ENCODE peak calls at places on chromosomes 12 and 14, in eight cellular contexts. U is GM06990; M is mammary epithelial cell; B is psoas muscle; G is effector memory CD4-positive, alpha-beta T cell; N is heart right ventricle; O is esophagus squamous epithelium; W is colonic mucosa. H is an unnamed sample. For H3K27me3 and H3K36me3, the result is how much of the 10 kb centered on the place peaks cover.

GRCh38 chr12:124442281-124442680 is 125.1 kb downstream of the NCOR2 start:
- DNase-seq in O (no peak), N (no peak), B (no peak), M (no peak), U (no peak), G (no peak), W (no peak), H (no peak)

GRCh38 chr12:113207621-113208040 is 13.6 kb upstream of the TPCN1 start:
- DNase-seq in U (peak), G (no peak), O (no peak), M (no peak), N (no peak), W (no peak), B (no peak), H (no peak)

GRCh38 chr14:73295198-73295796 is 58.0 kb downstream of the PAPLN start:
- DNase-seq in O (no peak), U (no peak), M (peak), B (no peak), N (peak), W (no peak), G (no peak), H (no peak)

GRCh38 chr12:88571543-88571942 is 8.7 kb downstream of the KITLG start:
- DNase-seq in B (no peak), O (no peak), G (no peak), M (no peak), U (no peak), N (no peak), W (no peak), H (peak)

GRCh38 chr14:99508896-99509629 is 27.9 kb downstream of the CCNK start:
- DNase-seq in W (peak), M (peak), N (no peak), B (peak), O (no peak), G (no peak), U (no peak), H (no peak)

GRCh38 chr12:64621257-64621942 is 11.1 kb downstream of the RASSF3 start:
- DNase-seq in O (no peak), W (no peak), U (peak), G (no peak), M (peak), N (no peak), B (no peak), H (no peak)

GRCh38 chr14:44640416-44640815 is 133.3 kb upstream of the FSCB start:
- DNase-seq in U (no peak), O (no peak), B (no peak), N (no peak), G (no peak), W (no peak), M (no peak), H (no peak)

GRCh38 chr12:119804011-119804641 is 73.0 kb downstream of the CIT start:
- DNase-seq in W (no peak), O (peak), M (peak), B (peak), U (peak), N (peak), G (no peak), H (peak)

GRCh38 chr12:49200882-49201594 is 12.2 kb upstream of the TUBA1A start:
- DNase-seq in O (no peak), G (no peak), N (no peak), U (peak), W (no peak), M (peak), B (no peak), H (no peak)

GRCh38 chr14:103356151-103356766 is 22.2 kb downstream of the EIF5 start:
- DNase-seq in M (no peak), N (no peak), O (no peak), B (no peak), G (no peak), U (no peak), W (no peak), H (no peak)

GRCh38 chr14:101122114-101122854 is 218.8 kb upstream of the RTL1 start:
- DNase-seq in N (no peak), G (no peak), U (no peak), M (no peak), W (no peak), O (no peak), B (peak), H (no peak)

GRCh38 chr14:35398095-35398584 is 6.4 kb downstream of the NFKBIA start:
- DNase-seq in M (no peak), N (peak), G (no peak), U (no peak), W (no peak), O (no peak), B (peak), H (no peak)

GRCh38 chr14:79011091-79011919 is 841.1 kb downstream of the NRXN3 start:
- DNase-seq in U (no peak), G (no peak), M (peak), B (no peak), N (no peak), W (peak), O (no peak), H (no peak)
- H3K4me3 ChIP-seq in U (no peak), G (no peak), M (no peak), B (no peak), N (no peak), W (no peak), O (no peak), H (no peak)

GRCh38 chr12:55041651-55042050 is 21.9 kb downstream of the NEUROD4 start:
- DNase-seq in B (no peak), N (no peak), G (no peak), W (no peak), M (no peak), O (no peak), U (no peak), H (no peak)
- H3K27me3 ChIP-seq in B (under half), N (under half), G (under half), W (under half), M (under half), O (under half), U (under half), H (under half)

GRCh38 chr12:53010955-53011354 is 4.7 kb downstream of the EIF4B start:
- DNase-seq in G (no peak), O (no peak), M (no peak), W (no peak), N (no peak), U (no peak), B (no peak), H (no peak)
- H3K36me3 ChIP-seq in G (under half), O (under half), M (under half), W (under half), N (under half), U (under half), B (under half), H (half or more)

DNA sequence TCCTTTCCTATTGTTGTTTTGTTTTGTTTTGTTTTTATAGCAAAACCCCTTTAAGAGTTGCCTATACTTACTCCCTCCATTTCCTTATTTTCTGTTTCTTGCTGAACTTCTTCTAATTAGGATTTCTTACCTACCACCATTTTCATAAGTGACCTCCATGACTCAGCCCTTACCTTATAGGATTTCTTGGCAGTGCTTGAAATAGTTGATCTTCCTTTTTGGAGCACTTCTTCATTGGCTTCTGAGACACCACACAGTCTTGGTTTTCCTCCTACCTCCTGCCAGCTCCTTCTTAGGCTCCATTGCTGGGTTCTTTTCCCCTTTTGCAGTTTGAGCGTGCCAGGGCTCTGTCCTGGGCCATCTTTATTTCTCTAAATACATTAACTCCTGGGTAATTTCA is 23.4 kb upstream of the EID3 start:
- DNase-seq in M (no peak), O (no peak), B (no peak), N (no peak), G (no peak), U (no peak), W (no peak), H (no peak)
- H3K4me3 ChIP-seq in M (no peak), O (no peak), B (no peak), N (no peak), G (no peak), U (no peak), W (no peak), H (peak)

GRCh38 chr12:89862511-89863331 is 154.1 kb upstream of the ATP2B1 start:
- DNase-seq in U (peak), O (no peak), M (no peak), N (peak), G (peak), W (peak), B (no peak), H (no peak)
- H3K27me3 ChIP-seq in U (under half), O (under half), M (under half), N (under half), G (under half), W (under half), B (under half), H (under half)

GRCh38 chr14:23060536-23061260 is 3.4 kb upstream of the CDH24 start:
- DNase-seq in G (no peak), U (no peak), O (no peak), W (no peak), M (no peak), B (no peak), N (no peak), H (no peak)

GRCh38 chr14:23056956-23057756 is at the start of gene CDH24:
- DNase-seq in U (peak), G (peak), M (peak), O (no peak), B (peak), W (peak), N (peak), H (peak)

GRCh38 chr14:23057757-23058653 is 685 bp upstream of the CDH24 start:
- DNase-seq in W (peak), O (no peak), N (peak), U (peak), B (peak), G (peak), M (peak), H (peak)

GRCh38 chr14:23056257-23056955 is 914 bp downstream of the CDH24 start:
- DNase-seq in W (peak), N (peak), O (no peak), G (peak), M (peak), B (peak), U (peak), H (peak)

GRCh38 chr14:23058654-23059504 is 1.6 kb upstream of the CDH24 start:
- DNase-seq in O (no peak), M (no peak), G (no peak), W (no peak), B (peak), U (no peak), N (no peak), H (no peak)
- H3K36me3 ChIP-seq in O (under half), M (under half), G (under half), W (under half), B (under half), U (under half), N (half or more), H (under half)

GRCh38 chr12:132408001-132408400 is 78.6 kb upstream of the GALNT9 start:
- DNase-seq in O (no peak), M (no peak), G (no peak), N (no peak), B (peak), W (no peak), U (no peak), H (no peak)

GRCh38 chr12:132405742-132406251 is 76.4 kb upstream of the GALNT9 start:
- DNase-seq in U (no peak), G (no peak), N (no peak), O (no peak), M (no peak), W (no peak), B (peak), H (no peak)

GRCh38 chr12:132406498-132407461 is 77.4 kb upstream of the GALNT9 start:
- DNase-seq in G (no peak), U (no peak), W (no peak), M (no peak), N (no peak), B (peak), O (no peak), H (no peak)

GRCh38 chr12:132408626-132409494 is 79.5 kb upstream of the GALNT9 start:
- DNase-seq in M (no peak), W (no peak), U (no peak), G (no peak), O (no peak), N (no peak), B (no peak), H (no peak)

DNA sequence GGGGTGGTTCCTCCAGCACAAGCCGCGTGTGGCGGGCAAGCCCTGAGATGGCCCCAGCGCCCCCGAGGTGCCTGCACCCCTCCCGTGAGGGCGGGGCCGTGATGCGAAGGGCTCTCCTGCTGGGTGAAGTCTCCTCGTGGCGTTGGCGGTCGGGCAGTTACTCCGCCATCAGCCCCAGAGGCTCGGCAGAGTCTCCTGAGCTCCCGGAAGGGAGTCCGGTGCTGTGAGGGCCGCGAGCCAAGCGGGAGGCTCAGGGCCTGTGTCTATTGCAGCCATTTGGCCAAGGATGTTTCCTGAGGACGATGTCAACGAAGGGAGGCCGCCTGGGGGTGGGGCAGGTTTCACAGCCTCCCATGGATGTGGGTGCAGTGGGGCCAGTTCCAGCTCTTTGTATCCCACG is 78.1 kb upstream of the GALNT9 start:
- DNase-seq in N (no peak), O (no peak), G (no peak), B (peak), W (no peak), M (no peak), U (no peak), H (peak)
- H3K4me3 ChIP-seq in N (no peak), O (no peak), G (no peak), B (no peak), W (no peak), M (no peak), U (no peak), H (no peak)

H was measured in MG63.